ENCODE peak calls at places on chromosome 1, in six cellular contexts. A is mammary epithelial cell, N is heart right ventricle, X is uterus, Y is left lung, F is left ventricle myocardium inferior. G is an unnamed sample. For H3K9me3, the result is how much of the 10 kb centered on the place peaks cover.

GRCh38 chr1:42221952-42222606 is 57.5 kb upstream of the GUCA2A start:
- DNase-seq in A (peak), N (no peak), X (no peak), Y (no peak), F (no peak), G (no peak)

GRCh38 chr1:44810101-44810761 is 1.9 kb downstream of the BTBD19 start:
- DNase-seq in A (no peak), N (no peak), X (peak), Y (peak), F (peak), G (peak)

GRCh38 chr1:188127507-188127906 is 1298.8 kb downstream of the PLA2G4A start:
- DNase-seq in A (peak), N (no peak), X (no peak), Y (no peak), F (no peak), G (no peak)

GRCh38 chr1:156816561-156817328 is at the start of gene SH2D2A:
- DNase-seq in A (peak), N (peak), X (no peak), Y (peak), F (no peak), G (no peak)

GRCh38 chr1:6234502-6235295 is 1.1 kb downstream of the ICMT start:
- DNase-seq in A (no peak), N (no peak), X (no peak), Y (no peak), F (no peak), G (peak)

GRCh38 chr1:145845144-145845513 is 301 bp upstream of the NUDT17 start:
- DNase-seq in A (no peak), N (no peak), X (no peak), Y (no peak), F (no peak), G (no peak)

GRCh38 chr1:172254521-172255222 is 165.8 kb upstream of the C1orf105 start:
- DNase-seq in A (peak), N (no peak), X (no peak), Y (no peak), F (no peak), G (no peak)

GRCh38 chr1:35443768-35444518 is 113.3 kb downstream of the KIAA0319L start:
- DNase-seq in A (no peak), N (no peak), X (no peak), Y (no peak), F (no peak), G (no peak)

GRCh38 chr1:40824591-40825429 is 37.4 kb downstream of the CITED4 start:
- DNase-seq in A (no peak), N (no peak), X (no peak), Y (no peak), F (no peak), G (no peak)

GRCh38 chr1:206579747-206580437 is 32.4 kb downstream of the EIF2D start:
- DNase-seq in A (peak), N (peak), X (no peak), Y (peak), F (peak), G (peak)

GRCh38 chr1:14969006-14969405 is 184.5 kb upstream of the TMEM51 start:
- DNase-seq in A (no peak), N (no peak), X (no peak), Y (no peak), F (no peak), G (no peak)

GRCh38 chr1:9824702-9825089 is 931 bp upstream of the CLSTN1 start:
- DNase-seq in A (no peak), N (no peak), X (no peak), Y (no peak), F (no peak), G (no peak)

GRCh38 chr1:201531551-201532425 is 7.1 kb upstream of the NAV1 start:
- DNase-seq in A (no peak), N (peak), X (no peak), Y (no peak), F (peak), G (no peak)

GRCh38 chr1:157626099-157626498 is 28.2 kb upstream of the FCRL4 start:
- DNase-seq in A (no peak), N (no peak), X (no peak), Y (no peak), F (no peak), G (no peak)

GRCh38 chr1:5914676-5915285 is 77.4 kb downstream of the NPHP4 start:
- DNase-seq in A (no peak), N (no peak), X (no peak), Y (peak), F (no peak), G (no peak)

GRCh38 chr1:228911225-228911624 is 175.9 kb downstream of the RHOU start:
- DNase-seq in A (no peak), N (no peak), X (no peak), Y (no peak), F (no peak), G (no peak)

GRCh38 chr1:109498161-109498801 is 4.4 kb downstream of the CYB561D1 start:
- DNase-seq in A (no peak), N (no peak), X (no peak), Y (no peak), F (no peak), G (peak)

GRCh38 chr1:92408825-92409224 is 77.9 kb downstream of the GFI1 start:
- DNase-seq in A (peak), N (no peak), X (no peak), Y (no peak), F (no peak), G (no peak)

GRCh38 chr1:205812271-205812877 is 624 bp downstream of the SLC41A1 start:
- DNase-seq in A (peak), N (peak), X (peak), Y (no peak), F (no peak), G (peak)

DNA sequence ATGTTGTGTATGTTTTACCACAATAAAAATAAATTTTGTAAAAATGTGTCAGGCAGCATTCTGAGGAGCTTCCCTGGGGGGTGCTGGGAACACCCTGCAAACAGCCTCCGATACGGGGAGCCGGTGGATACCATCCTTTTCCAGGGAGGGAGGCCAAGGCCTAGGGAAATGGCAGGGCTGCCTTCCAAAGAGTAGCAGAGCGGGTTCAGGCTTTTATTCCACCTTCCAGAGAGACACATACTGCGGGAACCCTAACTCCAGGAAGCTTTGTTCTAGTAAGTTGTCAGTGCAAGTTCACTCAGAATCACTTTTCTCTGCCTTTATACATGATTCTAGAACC is 891 bp upstream of the TP53BP2 start:
- DNase-seq in A (no peak), N (no peak), X (peak), Y (no peak), F (no peak), G (peak)
- H3K4me3 ChIP-seq in A (peak), N (peak), X (peak), Y (peak), F (peak), G (peak)

GRCh38 chr1:4486408-4487120 is 167.8 kb upstream of the AJAP1 start:
- DNase-seq in A (no peak), N (no peak), X (no peak), Y (no peak), F (no peak), G (no peak)

GRCh38 chr1:4483031-4483625 is 171.3 kb upstream of the AJAP1 start:
- DNase-seq in A (no peak), N (no peak), X (no peak), Y (no peak), F (no peak), G (no peak)

GRCh38 chr1:4488018-4488417 is 166.4 kb upstream of the AJAP1 start:
- DNase-seq in A (no peak), N (no peak), X (no peak), Y (no peak), F (no peak), G (no peak)

GRCh38 chr1:4485398-4485797 is 169.0 kb upstream of the AJAP1 start:
- DNase-seq in A (no peak), N (no peak), X (no peak), Y (no peak), F (no peak), G (no peak)

GRCh38 chr1:4485878-4486277 is 168.5 kb upstream of the AJAP1 start:
- DNase-seq in A (no peak), N (no peak), X (no peak), Y (no peak), F (no peak), G (no peak)
- H3K9me3 ChIP-seq in A (under half), N (under half), X (under half), Y (under half), F (under half), G (under half)

GRCh38 chr1:1432566-1432950 is 2.9 kb upstream of the VWA1 start:
- DNase-seq in A (no peak), N (no peak), X (no peak), Y (no peak), F (no peak), G (no peak)
- H3K4me3 ChIP-seq in A (no peak), N (no peak), X (no peak), Y (no peak), F (peak), G (no peak)

DNA sequence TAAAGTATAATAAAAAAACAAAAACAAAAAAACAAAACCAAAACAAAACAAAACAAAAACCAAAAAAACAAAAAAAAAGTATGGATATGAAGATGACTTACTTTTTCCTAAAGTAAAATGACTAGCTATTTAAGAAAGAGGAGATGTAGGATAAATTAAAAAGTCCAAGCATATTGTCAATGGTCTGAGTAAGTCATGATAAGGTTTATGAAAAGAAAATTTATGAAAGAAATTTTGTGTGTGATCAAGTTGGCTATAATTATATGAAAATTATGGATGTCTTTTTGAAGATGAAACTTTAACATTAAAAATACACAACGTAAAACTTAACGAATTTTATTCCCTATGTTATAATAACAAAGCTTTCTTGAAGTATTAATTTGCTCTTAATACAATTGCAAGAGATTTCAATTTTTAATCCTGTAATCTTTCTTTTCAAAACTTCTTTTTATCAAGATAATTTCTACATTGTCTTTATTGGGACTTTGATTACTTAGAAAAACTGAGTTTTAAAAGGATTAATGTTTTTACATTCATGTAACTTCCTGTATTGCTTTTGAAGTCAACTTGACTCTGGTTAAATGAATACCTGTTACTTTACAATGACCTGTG is 200.9 kb upstream of the IVNS1ABP start:
- DNase-seq in A (no peak), N (no peak), X (no peak), Y (no peak), F (no peak), G (no peak)
- H3K9me3 ChIP-seq in A (under half), N (under half), X (under half), Y (under half), F (under half), G (under half)

GRCh38 chr1:112636597-112637256 is 17.1 kb downstream of the CAPZA1 start:
- DNase-seq in A (no peak), N (no peak), X (no peak), Y (no peak), F (no peak), G (no peak)
- H3K4me3 ChIP-seq in A (no peak), N (no peak), X (no peak), Y (no peak), F (no peak), G (no peak)

GRCh38 chr1:49307452-49307851 is 530.8 kb upstream of the BEND5 start:
- DNase-seq in A (peak), N (no peak), X (no peak), Y (no peak), F (no peak), G (no peak)

GRCh38 chr1:49306507-49307070 is 529.9 kb upstream of the BEND5 start:
- DNase-seq in A (no peak), N (no peak), X (no peak), Y (no peak), F (no peak), G (no peak)
- H3K9me3 ChIP-seq in A (under half), N (under half), X (under half), Y (under half), F (under half), G (under half)

GRCh38 chr1:111151838-111152237 is 11.8 kb downstream of the CEPT1 start:
- DNase-seq in A (no peak), N (no peak), X (no peak), Y (no peak), F (no peak), G (no peak)
- H3K4me3 ChIP-seq in A (no peak), N (no peak), X (no peak), Y (no peak), F (no peak), G (no peak)

DNA sequence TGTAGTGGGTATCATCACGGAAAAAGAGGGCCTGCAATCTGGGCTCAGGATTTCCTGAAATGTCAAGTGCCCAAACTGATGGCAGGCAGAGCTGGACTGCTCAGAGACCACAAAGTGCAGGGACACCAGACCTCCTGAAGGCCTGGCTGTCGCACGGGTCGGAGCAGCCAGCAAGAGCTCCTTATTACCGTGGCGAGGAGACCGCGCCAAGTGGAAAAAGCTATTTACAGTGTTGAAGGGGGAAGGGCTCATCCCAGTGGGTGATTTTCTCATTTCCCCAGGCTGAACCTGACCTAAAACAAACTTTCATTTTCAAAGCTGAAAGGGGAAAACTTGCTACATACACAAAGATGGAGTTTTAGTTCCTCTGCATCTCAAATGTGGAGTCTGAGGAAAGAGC is 74.7 kb upstream of the JAK1 start:
- DNase-seq in A (no peak), N (peak), X (no peak), Y (no peak), F (peak), G (no peak)
- H3K9me3 ChIP-seq in A (under half), N (under half), X (under half), Y (under half), F (under half), G (under half)

GRCh38 chr1:154841384-154841783 is 28.7 kb downstream of the KCNN3 start:
- DNase-seq in A (no peak), N (no peak), X (no peak), Y (no peak), F (no peak), G (no peak)

GRCh38 chr1:154839691-154840090 is 30.4 kb downstream of the KCNN3 start:
- DNase-seq in A (no peak), N (no peak), X (no peak), Y (no peak), F (peak), G (no peak)

GRCh38 chr1:154838988-154839387 is 31.1 kb downstream of the KCNN3 start:
- DNase-seq in A (no peak), N (no peak), X (no peak), Y (no peak), F (no peak), G (no peak)

GRCh38 chr1:154842635-154843034 is 27.4 kb downstream of the KCNN3 start:
- DNase-seq in A (no peak), N (no peak), X (no peak), Y (no peak), F (no peak), G (no peak)

DNA sequence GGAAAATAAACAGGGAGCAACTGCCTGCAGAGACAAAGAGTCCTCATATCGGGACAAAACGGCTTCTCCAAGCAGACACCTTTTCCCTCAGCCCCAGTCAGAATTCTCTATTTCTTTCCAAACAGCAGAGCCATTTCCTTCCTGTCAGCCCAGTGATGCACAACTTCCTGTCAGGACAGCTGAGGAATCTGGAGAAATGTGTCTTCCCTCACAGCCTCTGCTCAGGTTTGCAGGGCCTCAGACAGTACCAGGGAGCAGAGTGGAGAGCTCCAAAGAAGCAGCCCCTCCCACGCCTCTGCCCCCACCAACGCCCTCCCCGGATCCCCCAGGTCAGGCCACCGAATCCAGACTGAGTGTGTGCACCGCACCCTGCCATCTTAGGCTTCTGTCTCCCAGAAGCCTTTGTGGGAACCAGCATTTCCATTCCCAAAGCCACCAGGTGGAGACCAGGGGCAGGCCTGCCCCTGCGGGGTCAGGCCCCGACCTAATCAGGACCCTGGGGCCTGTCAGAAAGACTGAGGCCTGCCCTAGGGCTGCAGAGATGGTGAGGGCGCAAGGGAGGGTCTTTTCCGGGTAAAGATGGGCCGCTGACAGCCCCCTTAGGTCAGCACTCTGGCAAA is 29.4 kb downstream of the KCNN3 start:
- DNase-seq in A (no peak), N (no peak), X (no peak), Y (no peak), F (no peak), G (no peak)
- H3K4me3 ChIP-seq in A (no peak), N (no peak), X (no peak), Y (no peak), F (no peak), G (no peak)

DNA sequence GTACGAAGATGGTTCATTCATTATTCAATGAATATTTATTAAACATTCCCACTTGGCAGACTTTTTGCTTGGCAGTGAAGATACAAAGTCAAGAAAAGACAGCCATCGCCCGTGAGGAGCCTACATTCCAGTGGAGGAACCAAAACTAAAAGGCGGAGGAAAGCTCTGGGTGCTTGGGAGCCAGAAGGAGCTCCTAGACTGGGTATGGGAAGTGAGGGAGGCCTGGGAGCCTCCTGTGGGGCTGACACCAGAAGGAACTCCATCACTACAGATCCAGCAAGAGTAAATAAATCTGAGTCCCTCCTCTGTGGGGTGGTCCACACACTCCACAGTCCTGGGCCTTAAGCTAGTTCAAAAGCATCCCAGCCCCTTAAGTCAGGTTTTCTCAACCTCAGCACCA is 14.9 kb downstream of the RNASEL start:
- DNase-seq in A (no peak), N (no peak), X (no peak), Y (no peak), F (no peak), G (no peak)
- H3K9me3 ChIP-seq in A (under half), N (under half), X (under half), Y (under half), F (under half), G (under half)